ENCODE peak calls at places on chromosomes 3 and 15, in seven cellular contexts. One of them, this sample, is unnamed.
A peak's percentile ranks its signal among the peaks of the same experiment; 100 is the strongest.

GRCh38 chr3:14418670-14419250 is 16.4 kb downstream of the SLC6A6 start:
- DNase-seq in GM12891: no peak
- DNase-seq in HepG2: peak; percentile 87
- DNase-seq in K562: no peak
- DNase-seq in GM12878: no peak
- DNase-seq in SK-N-SH: no peak
- DNase-seq in H1: no peak
- DNase-seq in this sample: no peak

GRCh38 chr3:194282436-194283122 is 68.5 kb downstream of the CPN2 start:
- DNase-seq in GM12891: no peak
- DNase-seq in HepG2: no peak
- DNase-seq in K562: no peak
- DNase-seq in GM12878: no peak
- DNase-seq in SK-N-SH: peak; percentile 65
- DNase-seq in H1: no peak
- DNase-seq in this sample: no peak

GRCh38 chr3:3368336-3368735 is 188.8 kb upstream of the CRBN start:
- DNase-seq in GM12891: no peak
- DNase-seq in HepG2: no peak
- DNase-seq in K562: no peak
- DNase-seq in GM12878: no peak
- DNase-seq in SK-N-SH: no peak
- DNase-seq in H1: no peak
- DNase-seq in this sample: no peak

GRCh38 chr3:37988931-37989525 is 1.6 kb upstream of the VILL start:
- DNase-seq in GM12891: no peak
- DNase-seq in HepG2: no peak
- DNase-seq in K562: no peak
- DNase-seq in GM12878: no peak
- DNase-seq in SK-N-SH: no peak
- DNase-seq in H1: no peak
- DNase-seq in this sample: no peak

GRCh38 chr3:42701371-42702065 is 1.1 kb downstream of the HHATL start:
- DNase-seq in GM12891: peak; percentile 69
- DNase-seq in HepG2: peak; percentile 27
- DNase-seq in K562: peak; percentile 95
- DNase-seq in GM12878: no peak
- DNase-seq in SK-N-SH: peak; percentile 58
- DNase-seq in H1: peak; percentile 31
- DNase-seq in this sample: peak; percentile 72

GRCh38 chr3:43855674-43856299 is 165.0 kb downstream of the ABHD5 start:
- DNase-seq in GM12891: no peak
- DNase-seq in HepG2: peak; percentile 11
- DNase-seq in K562: peak; percentile 30
- DNase-seq in GM12878: peak; percentile 3
- DNase-seq in SK-N-SH: peak; percentile 58
- DNase-seq in H1: no peak
- DNase-seq in this sample: no peak

GRCh38 chr15:36589971-36590370 is 10.5 kb downstream of the CDIN1 start:
- DNase-seq in GM12891: no peak
- DNase-seq in HepG2: no peak
- DNase-seq in K562: no peak
- DNase-seq in GM12878: no peak
- DNase-seq in SK-N-SH: no peak
- DNase-seq in H1: no peak
- DNase-seq in this sample: no peak

GRCh38 chr3:194481103-194481502 is 5.7 kb downstream of the ATP13A3 start:
- DNase-seq in GM12891: no peak
- DNase-seq in HepG2: no peak
- DNase-seq in K562: no peak
- DNase-seq in GM12878: no peak
- DNase-seq in SK-N-SH: no peak
- DNase-seq in H1: no peak
- DNase-seq in this sample: no peak

DNA sequence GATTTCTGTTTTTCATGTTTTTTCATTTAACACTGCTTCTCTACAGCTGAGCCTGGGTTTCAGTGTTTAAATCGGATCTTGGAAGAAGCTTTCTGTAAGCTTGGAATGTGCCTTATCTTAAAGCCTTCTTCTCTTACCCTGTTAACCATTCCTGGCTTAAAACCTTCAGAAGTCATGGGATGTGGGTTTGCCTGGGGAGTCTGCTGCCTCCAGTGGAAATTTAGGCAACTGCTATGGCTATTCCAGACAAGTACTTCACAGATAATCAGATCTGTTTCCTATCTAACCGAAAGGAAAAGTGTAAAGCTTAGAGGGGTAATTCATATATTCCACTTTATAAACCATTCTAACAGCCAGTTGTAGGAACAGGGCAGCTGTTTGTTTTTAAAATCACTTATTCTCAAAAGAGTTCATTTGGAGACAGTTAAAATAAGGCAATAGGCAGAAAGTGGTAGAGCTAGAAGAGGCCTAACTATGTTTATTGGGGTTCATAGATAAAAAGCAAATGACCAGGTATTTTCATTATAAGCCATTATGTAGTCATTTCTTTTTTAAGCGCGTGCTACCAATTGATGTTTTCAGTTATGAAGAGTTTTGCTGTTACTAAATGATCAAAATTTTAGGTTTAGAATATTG is 219.9 kb downstream of the TCF12 start:
- DNase-seq in GM12891: no peak
- DNase-seq in HepG2: peak; percentile 34
- DNase-seq in K562: peak; percentile 56
- DNase-seq in GM12878: no peak
- DNase-seq in SK-N-SH: peak; percentile 56
- DNase-seq in H1: peak; percentile 41
- DNase-seq in this sample: no peak
- TF ChIP-seq TAF1 in GM12891: no peak
- TF ChIP-seq TAF1 in HepG2: no peak
- TF ChIP-seq TAF1 in K562: no peak
- TF ChIP-seq TAF1 in GM12878: no peak
- TF ChIP-seq TAF1 in SK-N-SH: no peak
- TF ChIP-seq TAF1 in H1: no peak
- TF ChIP-seq TAF1 in this sample: no peak

GRCh38 chr3:29642393-29643033 is 361.6 kb downstream of the RBMS3 start:
- DNase-seq in GM12891: no peak
- DNase-seq in HepG2: no peak
- DNase-seq in K562: no peak
- DNase-seq in GM12878: no peak
- DNase-seq in SK-N-SH: peak; percentile 17
- DNase-seq in H1: no peak
- DNase-seq in this sample: no peak

GRCh38 chr3:29639621-29640290 is 358.9 kb downstream of the RBMS3 start:
- DNase-seq in GM12891: no peak
- DNase-seq in HepG2: no peak
- DNase-seq in K562: no peak
- DNase-seq in GM12878: no peak
- DNase-seq in SK-N-SH: no peak
- DNase-seq in H1: no peak
- DNase-seq in this sample: no peak

GRCh38 chr3:29635888-29636287 is 355.0 kb downstream of the RBMS3 start:
- DNase-seq in GM12891: no peak
- DNase-seq in HepG2: peak; percentile 9
- DNase-seq in K562: no peak
- DNase-seq in GM12878: no peak
- DNase-seq in SK-N-SH: no peak
- DNase-seq in H1: no peak
- DNase-seq in this sample: no peak

GRCh38 chr3:29643034-29643425 is 362.2 kb downstream of the RBMS3 start:
- DNase-seq in GM12891: no peak
- DNase-seq in HepG2: no peak
- DNase-seq in K562: no peak
- DNase-seq in GM12878: no peak
- DNase-seq in SK-N-SH: peak; percentile 30
- DNase-seq in H1: no peak
- DNase-seq in this sample: no peak

GRCh38 chr3:29637093-29637492 is 356.2 kb downstream of the RBMS3 start:
- DNase-seq in GM12891: no peak
- DNase-seq in HepG2: no peak
- DNase-seq in K562: no peak
- DNase-seq in GM12878: peak; percentile 16
- DNase-seq in SK-N-SH: no peak
- DNase-seq in H1: no peak
- DNase-seq in this sample: no peak
- TF ChIP-seq TAF1 in GM12891: no peak
- TF ChIP-seq TAF1 in HepG2: no peak
- TF ChIP-seq TAF1 in K562: no peak
- TF ChIP-seq TAF1 in GM12878: no peak
- TF ChIP-seq TAF1 in SK-N-SH: no peak
- TF ChIP-seq TAF1 in H1: no peak
- TF ChIP-seq TAF1 in this sample: no peak

GRCh38 chr15:67383903-67384302 is 129.3 kb downstream of the IQCH start:
- DNase-seq in GM12891: no peak
- DNase-seq in HepG2: no peak
- DNase-seq in K562: no peak
- DNase-seq in GM12878: no peak
- DNase-seq in SK-N-SH: no peak
- DNase-seq in H1: no peak
- DNase-seq in this sample: no peak
- TF ChIP-seq TAF1 in GM12891: no peak
- TF ChIP-seq TAF1 in HepG2: no peak
- TF ChIP-seq TAF1 in K562: no peak
- TF ChIP-seq TAF1 in GM12878: no peak
- TF ChIP-seq TAF1 in SK-N-SH: no peak
- TF ChIP-seq TAF1 in H1: no peak
- TF ChIP-seq TAF1 in this sample: no peak

DNA sequence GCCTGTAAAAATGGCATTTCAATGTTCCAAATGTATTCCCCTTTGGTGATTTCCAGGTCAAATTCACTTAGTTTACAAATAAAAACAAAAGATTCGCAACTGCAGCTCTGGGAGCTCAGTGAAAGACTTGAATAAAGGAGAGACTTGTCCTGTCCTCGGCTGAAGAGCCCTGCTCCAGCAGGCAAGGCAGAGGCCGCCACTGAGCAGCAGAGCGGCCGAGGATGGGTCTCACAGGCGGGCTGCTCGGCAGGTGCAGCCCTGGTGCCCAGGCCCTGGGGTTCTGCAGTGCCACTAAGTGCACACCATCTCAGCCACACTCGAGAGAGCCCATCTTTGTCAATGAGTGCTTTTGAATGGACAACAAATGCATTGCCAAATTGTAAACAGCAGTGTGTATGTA is 856.2 kb downstream of the AGBL1 start:
- DNase-seq in GM12891: no peak
- DNase-seq in HepG2: no peak
- DNase-seq in K562: no peak
- DNase-seq in GM12878: no peak
- DNase-seq in SK-N-SH: no peak
- DNase-seq in H1: no peak
- DNase-seq in this sample: no peak
- TF ChIP-seq TAF1 in GM12891: no peak
- TF ChIP-seq TAF1 in HepG2: no peak
- TF ChIP-seq TAF1 in K562: no peak
- TF ChIP-seq TAF1 in GM12878: no peak
- TF ChIP-seq TAF1 in SK-N-SH: no peak
- TF ChIP-seq TAF1 in H1: no peak
- TF ChIP-seq TAF1 in this sample: no peak

DNA sequence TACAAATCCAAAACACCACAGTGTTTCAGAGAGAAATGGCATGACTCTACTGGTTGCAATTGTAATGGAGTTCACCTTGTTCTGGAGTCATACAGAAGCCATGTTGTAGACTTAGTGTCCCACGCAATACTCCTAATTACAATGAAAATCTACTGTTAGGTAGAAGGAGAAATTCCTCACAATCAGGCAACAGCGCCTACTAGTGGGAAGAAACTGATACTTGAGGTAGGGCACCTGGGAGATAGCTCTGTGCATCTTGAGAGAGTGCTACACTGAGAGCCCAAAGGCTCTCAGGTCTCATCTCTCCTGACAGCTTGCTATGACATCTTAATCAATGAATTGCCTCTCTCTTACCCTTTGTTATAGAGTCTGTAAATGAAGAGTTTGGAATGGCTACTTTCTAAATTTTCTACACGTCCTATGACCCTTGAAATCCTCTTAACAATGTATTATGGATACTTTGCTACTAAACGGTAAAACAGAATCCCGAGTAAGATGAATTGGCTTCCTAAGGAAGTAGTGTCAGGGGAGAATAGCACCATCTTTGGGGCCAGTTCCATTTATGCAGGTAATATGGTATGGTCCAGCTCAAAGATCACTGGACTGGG is 422.7 kb upstream of the TPRG1 start:
- DNase-seq in GM12891: no peak
- DNase-seq in HepG2: no peak
- DNase-seq in K562: peak; percentile 16
- DNase-seq in GM12878: no peak
- DNase-seq in SK-N-SH: peak; percentile 5
- DNase-seq in H1: no peak
- DNase-seq in this sample: no peak
- TF ChIP-seq TAF1 in GM12891: no peak
- TF ChIP-seq TAF1 in HepG2: no peak
- TF ChIP-seq TAF1 in K562: no peak
- TF ChIP-seq TAF1 in GM12878: no peak
- TF ChIP-seq TAF1 in SK-N-SH: no peak
- TF ChIP-seq TAF1 in H1: no peak
- TF ChIP-seq TAF1 in this sample: no peak

GRCh38 chr3:193140381-193140780 is 100.6 kb upstream of the PLAAT1 start:
- DNase-seq in GM12891: no peak
- DNase-seq in HepG2: no peak
- DNase-seq in K562: no peak
- DNase-seq in GM12878: no peak
- DNase-seq in SK-N-SH: no peak
- DNase-seq in H1: no peak
- DNase-seq in this sample: no peak
- TF ChIP-seq TAF1 in GM12891: no peak
- TF ChIP-seq TAF1 in HepG2: no peak
- TF ChIP-seq TAF1 in K562: no peak
- TF ChIP-seq TAF1 in GM12878: no peak
- TF ChIP-seq TAF1 in SK-N-SH: no peak
- TF ChIP-seq TAF1 in H1: no peak
- TF ChIP-seq TAF1 in this sample: no peak

GRCh38 chr3:197305854-197306253 is 7.4 kb upstream of the DLG1 start:
- DNase-seq in GM12891: no peak
- DNase-seq in HepG2: no peak
- DNase-seq in K562: no peak
- DNase-seq in GM12878: peak; percentile 75
- DNase-seq in SK-N-SH: no peak
- DNase-seq in H1: no peak
- DNase-seq in this sample: peak; percentile 27
- TF ChIP-seq TAF1 in GM12891: no peak
- TF ChIP-seq TAF1 in HepG2: no peak
- TF ChIP-seq TAF1 in K562: no peak
- TF ChIP-seq TAF1 in GM12878: no peak
- TF ChIP-seq TAF1 in SK-N-SH: no peak
- TF ChIP-seq TAF1 in H1: no peak
- TF ChIP-seq TAF1 in this sample: no peak

DNA sequence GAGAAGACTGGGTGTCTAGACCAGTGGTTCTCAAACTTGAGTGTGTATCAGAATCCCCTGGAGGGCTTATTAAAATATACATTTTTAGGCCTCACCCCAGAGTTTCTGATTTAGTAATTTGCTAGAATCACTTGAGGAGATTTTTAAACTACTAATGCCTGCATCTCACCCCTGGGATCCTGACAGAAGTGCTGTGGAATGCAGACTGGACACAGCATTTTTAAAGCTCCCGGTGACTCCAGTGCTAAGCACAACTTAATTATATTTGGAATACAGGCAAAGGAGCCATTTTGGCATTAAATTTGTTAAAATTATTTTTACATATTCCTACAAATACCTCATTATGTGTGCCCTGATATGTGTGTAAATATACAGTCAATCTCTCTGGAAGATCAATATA is 26.7 kb upstream of the COL6A6 start:
- DNase-seq in GM12891: no peak
- DNase-seq in HepG2: no peak
- DNase-seq in K562: no peak
- DNase-seq in GM12878: no peak
- DNase-seq in SK-N-SH: no peak
- DNase-seq in H1: no peak
- DNase-seq in this sample: no peak
- TF ChIP-seq TAF1 in GM12891: no peak
- TF ChIP-seq TAF1 in HepG2: no peak
- TF ChIP-seq TAF1 in K562: no peak
- TF ChIP-seq TAF1 in GM12878: no peak
- TF ChIP-seq TAF1 in SK-N-SH: no peak
- TF ChIP-seq TAF1 in H1: no peak
- TF ChIP-seq TAF1 in this sample: no peak